ENCODE peak calls at places on chromosome 12, in four cellular contexts. One of them, this sample, is unnamed. For H3K4me1, the result is how much of the 10 kb centered on the place peaks cover.

GRCh38 chr12:124837958-124838803 is 25.5 kb downstream of the SCARB1 start:
- DNase-seq in heart right ventricle: peak
- DNase-seq in naive thymus-derived CD4-positive, alpha-beta T cell: no peak
- DNase-seq in testis: peak
- DNase-seq in this sample: peak

GRCh38 chr12:52171950-52172512 is 19.8 kb downstream of the KRT80 start:
- DNase-seq in naive thymus-derived CD4-positive, alpha-beta T cell: no peak
- DNase-seq in heart right ventricle: no peak
- DNase-seq in testis: peak
- DNase-seq in this sample: peak

GRCh38 chr12:15256760-15257159 is 35.5 kb upstream of the RERG start:
- DNase-seq in heart right ventricle: no peak
- DNase-seq in naive thymus-derived CD4-positive, alpha-beta T cell: no peak
- DNase-seq in testis: no peak
- DNase-seq in this sample: no peak

GRCh38 chr12:27866382-27867101 is 86.5 kb upstream of the MANSC4 start:
- DNase-seq in naive thymus-derived CD4-positive, alpha-beta T cell: no peak
- DNase-seq in heart right ventricle: no peak
- DNase-seq in testis: no peak
- DNase-seq in this sample: no peak

GRCh38 chr12:25962932-25963525 is 4.5 kb downstream of the RASSF8 start:
- DNase-seq in testis: peak
- DNase-seq in heart right ventricle: no peak
- DNase-seq in naive thymus-derived CD4-positive, alpha-beta T cell: no peak
- DNase-seq in this sample: no peak

GRCh38 chr12:29088611-29089219 is 60.4 kb upstream of the FAR2 start:
- DNase-seq in testis: no peak
- DNase-seq in heart right ventricle: no peak
- DNase-seq in naive thymus-derived CD4-positive, alpha-beta T cell: peak
- DNase-seq in this sample: no peak

GRCh38 chr12:121391619-121392324 is 8.1 kb upstream of the RNF34 start:
- DNase-seq in testis: no peak
- DNase-seq in heart right ventricle: peak
- DNase-seq in naive thymus-derived CD4-positive, alpha-beta T cell: peak
- DNase-seq in this sample: no peak

GRCh38 chr12:124493809-124494750 is 73.3 kb downstream of the NCOR2 start:
- DNase-seq in heart right ventricle: no peak
- DNase-seq in testis: no peak
- DNase-seq in naive thymus-derived CD4-positive, alpha-beta T cell: no peak
- DNase-seq in this sample: no peak

GRCh38 chr12:89189448-89189847 is 162.9 kb downstream of the DUSP6 start:
- DNase-seq in heart right ventricle: no peak
- DNase-seq in naive thymus-derived CD4-positive, alpha-beta T cell: no peak
- DNase-seq in testis: no peak
- DNase-seq in this sample: no peak

GRCh38 chr12:107917912-107918800 is 143.7 kb downstream of the ASCL4 start:
- DNase-seq in testis: peak
- DNase-seq in naive thymus-derived CD4-positive, alpha-beta T cell: no peak
- DNase-seq in heart right ventricle: no peak
- DNase-seq in this sample: no peak

GRCh38 chr12:116958402-116959197 is 47.9 kb downstream of the FBXW8 start:
- DNase-seq in naive thymus-derived CD4-positive, alpha-beta T cell: no peak
- DNase-seq in heart right ventricle: peak
- DNase-seq in testis: no peak
- DNase-seq in this sample: no peak

GRCh38 chr12:50933459-50934124 is 18.8 kb upstream of the HIGD1C start:
- DNase-seq in testis: no peak
- DNase-seq in naive thymus-derived CD4-positive, alpha-beta T cell: no peak
- DNase-seq in heart right ventricle: no peak
- DNase-seq in this sample: no peak

GRCh38 chr12:47838286-47838931 is 18.7 kb upstream of the HDAC7 start:
- DNase-seq in naive thymus-derived CD4-positive, alpha-beta T cell: no peak
- DNase-seq in heart right ventricle: no peak
- DNase-seq in testis: no peak
- DNase-seq in this sample: no peak

GRCh38 chr12:22925593-22925992 is 300.6 kb downstream of the ETNK1 start:
- DNase-seq in naive thymus-derived CD4-positive, alpha-beta T cell: no peak
- DNase-seq in heart right ventricle: no peak
- DNase-seq in testis: no peak
- DNase-seq in this sample: no peak

GRCh38 chr12:54431911-54432814 is 13.1 kb upstream of the ITGA5 start:
- DNase-seq in heart right ventricle: peak
- DNase-seq in naive thymus-derived CD4-positive, alpha-beta T cell: no peak
- DNase-seq in testis: no peak
- DNase-seq in this sample: peak

GRCh38 chr12:54429014-54429471 is 10.0 kb upstream of the ITGA5 start:
- DNase-seq in naive thymus-derived CD4-positive, alpha-beta T cell: no peak
- DNase-seq in testis: no peak
- DNase-seq in heart right ventricle: no peak
- DNase-seq in this sample: no peak

GRCh38 chr12:54428050-54429013 is 9.3 kb upstream of the ITGA5 start:
- DNase-seq in heart right ventricle: peak
- DNase-seq in testis: no peak
- DNase-seq in naive thymus-derived CD4-positive, alpha-beta T cell: no peak
- DNase-seq in this sample: no peak

GRCh38 chr12:54432815-54433164 is 13.7 kb upstream of the ITGA5 start:
- DNase-seq in heart right ventricle: peak
- DNase-seq in naive thymus-derived CD4-positive, alpha-beta T cell: no peak
- DNase-seq in testis: no peak
- DNase-seq in this sample: no peak

GRCh38 chr12:54430471-54431075 is 11.5 kb upstream of the ITGA5 start:
- DNase-seq in heart right ventricle: no peak
- DNase-seq in naive thymus-derived CD4-positive, alpha-beta T cell: no peak
- DNase-seq in testis: no peak
- DNase-seq in this sample: no peak
- H3K27ac ChIP-seq in heart right ventricle: peak
- H3K27ac ChIP-seq in naive thymus-derived CD4-positive, alpha-beta T cell: no peak
- H3K27ac ChIP-seq in testis: no peak
- H3K27ac ChIP-seq in this sample: no peak

GRCh38 chr12:120180975-120181374 is 13.5 kb downstream of the GCN1 start:
- DNase-seq in naive thymus-derived CD4-positive, alpha-beta T cell: no peak
- DNase-seq in heart right ventricle: no peak
- DNase-seq in testis: no peak
- DNase-seq in this sample: no peak
- H3K4me1 ChIP-seq in naive thymus-derived CD4-positive, alpha-beta T cell: under half
- H3K4me1 ChIP-seq in heart right ventricle: under half
- H3K4me1 ChIP-seq in testis: under half
- H3K4me1 ChIP-seq in this sample: under half

GRCh38 chr12:76426160-76426559 is 77.9 kb upstream of the BBS10 start:
- DNase-seq in testis: no peak
- DNase-seq in naive thymus-derived CD4-positive, alpha-beta T cell: no peak
- DNase-seq in heart right ventricle: no peak
- DNase-seq in this sample: no peak

GRCh38 chr12:76422878-76423438 is 74.7 kb upstream of the BBS10 start:
- DNase-seq in naive thymus-derived CD4-positive, alpha-beta T cell: no peak
- DNase-seq in heart right ventricle: no peak
- DNase-seq in testis: no peak
- DNase-seq in this sample: no peak

GRCh38 chr12:76424941-76425340 is 76.7 kb upstream of the BBS10 start:
- DNase-seq in testis: no peak
- DNase-seq in heart right ventricle: no peak
- DNase-seq in naive thymus-derived CD4-positive, alpha-beta T cell: no peak
- DNase-seq in this sample: no peak

GRCh38 chr12:76420221-76420620 is 72.0 kb upstream of the BBS10 start:
- DNase-seq in testis: no peak
- DNase-seq in naive thymus-derived CD4-positive, alpha-beta T cell: no peak
- DNase-seq in heart right ventricle: no peak
- DNase-seq in this sample: no peak

DNA sequence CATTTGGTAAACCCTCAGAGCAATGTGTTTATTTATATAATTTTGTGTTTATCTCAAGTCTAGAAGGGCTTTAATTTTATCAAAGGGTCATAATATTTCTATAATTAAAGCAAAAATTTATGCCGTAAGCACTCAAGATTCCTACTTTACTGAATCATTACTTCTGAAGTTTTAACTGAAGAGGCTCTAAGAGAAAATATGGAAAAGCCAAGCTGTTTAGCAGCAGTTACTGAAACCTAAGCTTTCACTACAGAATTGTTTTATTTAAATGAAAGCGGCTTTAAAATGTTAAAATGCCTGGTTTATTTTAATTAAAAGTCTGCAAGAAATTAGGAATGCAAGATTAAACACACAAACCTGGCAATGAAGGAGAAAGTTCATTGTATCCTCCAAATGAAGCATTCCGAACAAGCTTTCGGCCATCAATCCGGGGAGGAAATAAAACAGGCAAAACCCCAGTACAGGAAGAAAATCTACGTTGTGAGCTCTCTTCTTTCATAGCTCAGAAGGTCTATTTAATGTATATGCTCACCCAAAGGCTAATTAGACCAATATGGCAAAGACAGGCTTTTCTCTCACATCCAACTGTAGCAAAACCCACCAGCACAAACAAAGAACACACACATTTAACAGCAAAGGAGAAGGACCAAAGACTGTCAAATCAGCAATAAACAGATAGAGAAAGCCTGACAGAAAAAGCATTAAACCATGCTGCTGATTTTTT is 74.1 kb upstream of the BBS10 start:
- DNase-seq in testis: no peak
- DNase-seq in naive thymus-derived CD4-positive, alpha-beta T cell: no peak
- DNase-seq in heart right ventricle: no peak
- DNase-seq in this sample: no peak
- H3K27ac ChIP-seq in testis: no peak
- H3K27ac ChIP-seq in naive thymus-derived CD4-positive, alpha-beta T cell: no peak
- H3K27ac ChIP-seq in heart right ventricle: no peak
- H3K27ac ChIP-seq in this sample: no peak

DNA sequence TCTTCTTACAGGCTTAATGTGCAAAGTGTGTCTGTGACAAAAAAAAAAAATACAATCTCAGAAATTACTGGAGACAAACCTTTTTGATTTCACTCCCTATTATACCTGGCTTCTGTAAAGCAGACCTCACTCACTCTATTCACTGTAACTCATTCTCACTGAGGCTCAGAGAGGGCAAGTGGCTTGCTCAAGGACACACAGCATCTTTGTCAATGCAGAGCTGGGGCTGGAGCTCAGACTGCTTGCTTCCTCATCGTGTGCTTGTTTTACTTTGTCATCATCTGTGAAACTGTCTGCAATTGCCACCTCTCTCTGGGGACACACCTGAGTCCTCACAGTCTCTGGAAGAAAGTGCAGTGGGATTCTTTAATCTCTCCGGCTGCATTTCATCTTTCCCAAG is 120.0 kb downstream of the PTPN11 start:
- DNase-seq in testis: no peak
- DNase-seq in naive thymus-derived CD4-positive, alpha-beta T cell: no peak
- DNase-seq in heart right ventricle: no peak
- DNase-seq in this sample: no peak
- H3K4me1 ChIP-seq in testis: under half
- H3K4me1 ChIP-seq in naive thymus-derived CD4-positive, alpha-beta T cell: under half
- H3K4me1 ChIP-seq in heart right ventricle: under half
- H3K4me1 ChIP-seq in this sample: under half

GRCh38 chr12:93484315-93484981 is 17.1 kb downstream of the MRPL42 start:
- DNase-seq in heart right ventricle: no peak
- DNase-seq in naive thymus-derived CD4-positive, alpha-beta T cell: no peak
- DNase-seq in testis: no peak
- DNase-seq in this sample: no peak

GRCh38 chr12:93483151-93483807 is 16.0 kb downstream of the MRPL42 start:
- DNase-seq in naive thymus-derived CD4-positive, alpha-beta T cell: no peak
- DNase-seq in heart right ventricle: no peak
- DNase-seq in testis: no peak
- DNase-seq in this sample: no peak

DNA sequence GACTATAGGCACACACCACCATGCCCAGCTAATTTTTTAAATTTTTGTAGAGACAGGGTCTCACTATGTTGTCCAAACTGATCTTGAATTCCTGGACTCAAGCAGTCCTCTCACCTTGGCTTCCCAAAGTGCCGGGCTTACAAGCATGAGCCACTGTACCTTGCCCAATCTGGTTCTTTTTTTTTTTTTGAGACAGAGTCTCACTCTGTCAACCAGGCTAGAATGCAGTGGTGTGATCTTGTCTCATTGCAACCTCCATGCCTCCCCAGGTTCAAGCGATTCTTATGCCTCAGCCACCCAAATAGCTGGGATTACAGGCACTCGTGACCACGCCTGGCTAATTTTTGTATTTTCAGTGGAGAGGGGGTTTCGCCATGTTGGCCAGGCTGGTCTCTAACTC is 15.4 kb downstream of the MRPL42 start:
- DNase-seq in testis: no peak
- DNase-seq in heart right ventricle: no peak
- DNase-seq in naive thymus-derived CD4-positive, alpha-beta T cell: no peak
- DNase-seq in this sample: no peak
- H3K27ac ChIP-seq in testis: no peak
- H3K27ac ChIP-seq in heart right ventricle: no peak
- H3K27ac ChIP-seq in naive thymus-derived CD4-positive, alpha-beta T cell: no peak
- H3K27ac ChIP-seq in this sample: no peak

GRCh38 chr12:132322206-132323132 is 6.9 kb downstream of the GALNT9 start:
- DNase-seq in naive thymus-derived CD4-positive, alpha-beta T cell: no peak
- DNase-seq in testis: no peak
- DNase-seq in heart right ventricle: no peak
- DNase-seq in this sample: peak
- H3K4me1 ChIP-seq in naive thymus-derived CD4-positive, alpha-beta T cell: under half
- H3K4me1 ChIP-seq in testis: under half
- H3K4me1 ChIP-seq in heart right ventricle: under half
- H3K4me1 ChIP-seq in this sample: under half

DNA sequence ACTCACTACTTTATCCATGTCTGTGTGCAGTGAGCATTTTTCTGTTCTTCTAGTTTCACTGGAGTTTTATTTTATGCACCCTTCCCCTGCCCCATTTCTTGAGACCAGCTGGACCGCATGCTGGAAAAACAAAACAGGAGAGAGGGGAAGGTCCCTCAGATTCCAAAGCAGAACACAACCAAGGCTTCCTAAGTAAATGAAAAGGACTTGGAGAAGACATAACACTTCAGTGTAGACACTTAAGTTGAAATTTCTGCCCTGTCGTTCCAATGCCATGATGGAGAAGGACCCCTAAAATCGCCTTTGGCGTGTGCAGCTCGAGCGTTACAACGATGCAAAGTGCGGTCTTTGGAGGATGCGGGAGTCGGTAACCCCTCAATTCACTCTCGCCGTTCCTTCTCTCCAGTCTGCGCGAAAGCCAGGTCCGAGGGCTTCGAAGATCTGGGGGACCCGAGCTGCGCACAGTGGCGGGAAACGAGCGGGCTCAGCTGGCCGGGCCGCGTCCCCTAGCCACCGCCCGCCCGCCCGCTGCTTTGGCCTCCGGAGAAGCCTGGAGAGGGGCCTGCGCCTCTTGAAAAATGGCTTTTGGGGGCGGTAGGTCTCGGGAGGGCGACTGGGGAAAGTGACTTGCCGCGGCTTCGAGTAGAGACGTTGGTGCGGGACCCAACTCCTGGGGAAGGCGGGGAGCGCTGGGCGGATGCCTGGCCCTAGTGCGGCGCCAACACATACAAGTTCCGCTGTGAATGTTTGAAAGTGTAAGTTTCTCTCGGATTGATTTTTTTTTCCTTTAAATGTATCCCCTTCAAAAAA is 11.2 kb upstream of the HOXC13 start:
- DNase-seq in testis: no peak
- DNase-seq in heart right ventricle: no peak
- DNase-seq in naive thymus-derived CD4-positive, alpha-beta T cell: no peak
- DNase-seq in this sample: peak
- H3K27ac ChIP-seq in testis: no peak
- H3K27ac ChIP-seq in heart right ventricle: no peak
- H3K27ac ChIP-seq in naive thymus-derived CD4-positive, alpha-beta T cell: no peak
- H3K27ac ChIP-seq in this sample: no peak

GRCh38 chr12:6549379-6550151 is 6.3 kb downstream of the IFFO1 start:
- DNase-seq in testis: no peak
- DNase-seq in heart right ventricle: no peak
- DNase-seq in naive thymus-derived CD4-positive, alpha-beta T cell: no peak
- DNase-seq in this sample: peak
- H3K4me1 ChIP-seq in testis: half or more
- H3K4me1 ChIP-seq in heart right ventricle: half or more
- H3K4me1 ChIP-seq in naive thymus-derived CD4-positive, alpha-beta T cell: under half
- H3K4me1 ChIP-seq in this sample: under half

GRCh38 chr12:71945121-71945520 is 6.5 kb downstream of the TPH2 start:
- DNase-seq in naive thymus-derived CD4-positive, alpha-beta T cell: no peak
- DNase-seq in heart right ventricle: no peak
- DNase-seq in testis: no peak
- DNase-seq in this sample: no peak
- H3K27ac ChIP-seq in naive thymus-derived CD4-positive, alpha-beta T cell: no peak
- H3K27ac ChIP-seq in heart right ventricle: no peak
- H3K27ac ChIP-seq in testis: no peak
- H3K27ac ChIP-seq in this sample: no peak

This sample was measured in psoas muscle.